ENCODE peak calls at places on chromosomes 7 and 10, in nine cellular contexts. C, E, O, R, Y, V, M, U and P are unnamed samples.

GRCh38 chr7:98922392-98923107 is 44.2 kb downstream of the TRRAP start:
- DNase-seq in R (peak), C (no peak), M (no peak), V (no peak), U (peak), Y (peak), O (peak), E (no peak), P (peak)

GRCh38 chr7:147681530-147681929 is 909.0 kb upstream of the C7orf33 start:
- DNase-seq in V (no peak), E (no peak), Y (no peak), U (no peak), R (no peak), C (no peak), M (no peak), O (no peak), P (no peak)

GRCh38 chr7:103148994-103149807 is at the start of gene NAPEPLD:
- DNase-seq in U (peak), Y (peak), C (peak), O (peak), V (peak), R (peak), M (peak), E (peak), P (peak)

GRCh38 chr10:95693331-95693667 is 428 bp downstream of the TCTN3 start:
- DNase-seq in Y (no peak), M (no peak), C (no peak), V (peak), E (no peak), O (peak), R (no peak), U (no peak), P (no peak)

GRCh38 chr7:148447221-148447845 is 143.2 kb upstream of the C7orf33 start:
- DNase-seq in M (peak), V (no peak), E (no peak), O (no peak), R (no peak), U (no peak), C (no peak), Y (peak), P (no peak)

GRCh38 chr7:14430921-14431320 is 441.5 kb upstream of the ETV1 start:
- DNase-seq in E (no peak), M (no peak), C (no peak), Y (no peak), U (no peak), R (no peak), V (no peak), O (no peak), P (no peak)

GRCh38 chr10:32388258-32389027 is 41.5 kb upstream of the EPC1 start:
- DNase-seq in V (no peak), R (no peak), O (no peak), U (no peak), M (no peak), E (no peak), C (no peak), Y (no peak), P (no peak)

GRCh38 chr10:17004801-17005380 is 124.7 kb downstream of the CUBN start:
- DNase-seq in V (no peak), E (no peak), O (no peak), U (no peak), Y (no peak), R (no peak), C (no peak), M (no peak), P (no peak)

GRCh38 chr10:31317652-31318381 is 1.2 kb upstream of the ZEB1 start:
- DNase-seq in C (no peak), Y (no peak), M (no peak), V (no peak), O (no peak), U (no peak), R (no peak), E (no peak), P (no peak)

GRCh38 chr7:137009404-137009803 is 141.0 kb downstream of the CHRM2 start:
- DNase-seq in Y (no peak), O (no peak), V (no peak), R (no peak), E (no peak), U (no peak), C (no peak), M (no peak), P (no peak)

GRCh38 chr10:7610651-7611389 is 55.9 kb downstream of the ITIH5 start:
- DNase-seq in V (peak), Y (no peak), C (no peak), O (peak), U (no peak), M (no peak), R (peak), E (no peak), P (peak)

GRCh38 chr7:156793334-156793733 is 99.6 kb downstream of the LMBR1 start:
- DNase-seq in E (no peak), O (no peak), U (no peak), R (no peak), Y (no peak), C (no peak), M (no peak), V (no peak), P (no peak)

GRCh38 chr7:158611541-158611940 is 23.9 kb upstream of the PTPRN2 start:
- DNase-seq in V (no peak), C (no peak), E (no peak), O (no peak), M (no peak), Y (no peak), U (no peak), R (no peak), P (no peak)

GRCh38 chr7:33243319-33243881 is 114.0 kb downstream of the BBS9 start:
- DNase-seq in Y (peak), U (peak), O (peak), M (peak), R (peak), V (peak), E (no peak), C (peak), P (peak)